ENCODE peak calls at places on chromosomes 7 and 10, in five cellular contexts. O is GM12878, U is HepG2, V is SK-N-SH, G is K562. J is an unnamed sample.

GRCh38 chr7:91182819-91183405 is 81.3 kb upstream of the FZD1 start:
- DNase-seq in G (no peak), V (no peak), U (no peak), O (no peak), J (no peak)

GRCh38 chr7:27101188-27101905 is 1.1 kb downstream of the HOXA2 start:
- DNase-seq in V (peak; percentile 28), U (no peak), O (no peak), G (no peak), J (no peak)

GRCh38 chr7:155084021-155084420 is 13.9 kb downstream of the HTR5A start:
- DNase-seq in U (no peak), G (no peak), O (no peak), V (no peak), J (no peak)

GRCh38 chr10:91349381-91349780 is 60.8 kb upstream of the HECTD2 start:
- DNase-seq in V (no peak), O (no peak), U (no peak), G (no peak), J (no peak)

GRCh38 chr7:17580141-17580540 is 281.7 kb downstream of the AHR start:
- DNase-seq in V (no peak), O (no peak), G (no peak), U (no peak), J (no peak)

GRCh38 chr7:137996386-137996851 is 5.5 kb downstream of the CREB3L2 start:
- DNase-seq in O (no peak), V (peak; percentile 79), U (no peak), G (peak; percentile 87), J (no peak)

GRCh38 chr10:105837951-105838350 is 1196.9 kb downstream of the SORCS3 start:
- DNase-seq in G (no peak), O (peak; percentile 52), V (peak; percentile 10), U (peak; percentile 6), J (no peak)

GRCh38 chr7:151689196-151689971 is 169.7 kb upstream of the RHEB start:
- DNase-seq in O (no peak), G (no peak), V (no peak), U (no peak), J (no peak)

GRCh38 chr10:91992026-91992425 is 68.5 kb downstream of the BTAF1 start:
- DNase-seq in G (no peak), V (no peak), U (no peak), O (no peak), J (no peak)

GRCh38 chr10:62037166-62037831 is 135.8 kb downstream of the ARID5B start:
- DNase-seq in V (no peak), O (no peak), G (no peak), U (peak; percentile 79), J (no peak)

GRCh38 chr10:5355762-5356478 is 8.8 kb upstream of the UCN3 start:
- DNase-seq in U (no peak), V (no peak), G (no peak), O (no peak), J (no peak)

GRCh38 chr7:19377611-19378339 is 232.6 kb upstream of the FERD3L start:
- DNase-seq in V (peak; percentile 1), O (no peak), G (no peak), U (no peak), J (peak; percentile 23)

GRCh38 chr10:73898730-73899400 is 12.1 kb upstream of the PLAU start:
- DNase-seq in O (no peak), V (no peak), G (no peak), U (no peak), J (no peak)

GRCh38 chr10:35195361-35196306 is 69.0 kb downstream of the CREM start:
- DNase-seq in V (peak; percentile 70), O (peak; percentile 83), U (peak; percentile 78), G (peak; percentile 88), J (peak; percentile 35)

GRCh38 chr7:40220421-40220911 is 85.7 kb downstream of the SUGCT start:
- DNase-seq in O (no peak), G (no peak), U (no peak), V (no peak), J (no peak)

GRCh38 chr7:27994639-27995038 is 186.0 kb downstream of the JAZF1 start:
- DNase-seq in U (no peak), G (no peak), O (no peak), V (peak; percentile 34), J (peak; percentile 38)

GRCh38 chr7:157916946-157917670 is 580.3 kb downstream of the DNAJB6 start:
- DNase-seq in O (no peak), V (no peak), U (no peak), G (no peak), J (no peak)

GRCh38 chr10:20903635-20904390 is 6.7 kb upstream of the NEBL start:
- DNase-seq in O (no peak), V (no peak), U (no peak), G (no peak), J (no peak)

GRCh38 chr10:77253037-77253436 is 384.6 kb downstream of the KCNMA1 start:
- DNase-seq in U (no peak), V (no peak), O (no peak), G (no peak), J (no peak)

GRCh38 chr10:15166325-15166724 is 2.2 kb downstream of the NMT2 start:
- DNase-seq in V (no peak), U (no peak), G (no peak), O (no peak), J (no peak)

GRCh38 chr7:77684030-77684429 is 12.2 kb upstream of the RSBN1L start:
- DNase-seq in G (no peak), O (no peak), V (no peak), U (no peak), J (no peak)

GRCh38 chr10:62766383-62766782 is 38.1 kb upstream of the ADO start:
- DNase-seq in G (no peak), O (no peak), U (no peak), V (no peak), J (no peak)

GRCh38 chr7:11505471-11505870 is 326.5 kb downstream of the THSD7A start:
- DNase-seq in O (no peak), U (no peak), V (no peak), G (no peak), J (no peak)

GRCh38 chr7:139358541-139359365 is 941 bp upstream of the LUC7L2 start:
- DNase-seq in G (peak; percentile 72), U (no peak), O (no peak), V (peak; percentile 68), J (peak; percentile 30)

GRCh38 chr7:76077435-76077834 is 29.5 kb downstream of the MDH2 start:
- DNase-seq in V (no peak), G (no peak), U (no peak), O (no peak), J (no peak)

GRCh38 chr10:137031-137430 is 1.8 kb downstream of the ZMYND11 start:
- DNase-seq in V (peak; percentile 41), O (no peak), G (peak; percentile 47), U (peak; percentile 67), J (peak; percentile 51)

GRCh38 chr10:810351-810846 is 120.9 kb upstream of the DIP2C start:
- DNase-seq in O (no peak), U (no peak), G (peak; percentile 26), V (peak; percentile 71), J (peak; percentile 37)

GRCh38 chr7:2936301-2936700 is 92.2 kb upstream of the GNA12 start:
- DNase-seq in V (peak; percentile 11), G (no peak), U (no peak), O (no peak), J (no peak)

GRCh38 chr7:132456418-132456817 is 119.9 kb downstream of the PLXNA4 start:
- DNase-seq in O (no peak), V (peak; percentile 82), G (peak; percentile 17), U (no peak), J (no peak)

GRCh38 chr7:66894463-66895080 is 26.5 kb upstream of the TMEM248 start:
- DNase-seq in V (no peak), O (no peak), U (no peak), G (peak; percentile 37), J (no peak)

GRCh38 chr7:831596-832291 is 532 bp upstream of the SUN1 start:
- DNase-seq in U (peak; percentile 35), V (no peak), G (peak; percentile 73), O (peak; percentile 64), J (peak; percentile 40)

GRCh38 chr10:103968441-103969391 is 1.8 kb downstream of the SLK start:
- DNase-seq in O (no peak), U (no peak), G (no peak), V (no peak), J (no peak)
- TF ChIP-seq FOXM1 in O (no peak), U (no peak), G (no peak), V (no peak), J (no peak)

GRCh38 chr10:98312816-98313215 is 44.8 kb upstream of the LOXL4 start:
- DNase-seq in V (no peak), U (no peak), O (no peak), G (no peak), J (no peak)
- TF ChIP-seq FOXM1 in V (no peak), U (no peak), O (no peak), G (no peak), J (no peak)

DNA sequence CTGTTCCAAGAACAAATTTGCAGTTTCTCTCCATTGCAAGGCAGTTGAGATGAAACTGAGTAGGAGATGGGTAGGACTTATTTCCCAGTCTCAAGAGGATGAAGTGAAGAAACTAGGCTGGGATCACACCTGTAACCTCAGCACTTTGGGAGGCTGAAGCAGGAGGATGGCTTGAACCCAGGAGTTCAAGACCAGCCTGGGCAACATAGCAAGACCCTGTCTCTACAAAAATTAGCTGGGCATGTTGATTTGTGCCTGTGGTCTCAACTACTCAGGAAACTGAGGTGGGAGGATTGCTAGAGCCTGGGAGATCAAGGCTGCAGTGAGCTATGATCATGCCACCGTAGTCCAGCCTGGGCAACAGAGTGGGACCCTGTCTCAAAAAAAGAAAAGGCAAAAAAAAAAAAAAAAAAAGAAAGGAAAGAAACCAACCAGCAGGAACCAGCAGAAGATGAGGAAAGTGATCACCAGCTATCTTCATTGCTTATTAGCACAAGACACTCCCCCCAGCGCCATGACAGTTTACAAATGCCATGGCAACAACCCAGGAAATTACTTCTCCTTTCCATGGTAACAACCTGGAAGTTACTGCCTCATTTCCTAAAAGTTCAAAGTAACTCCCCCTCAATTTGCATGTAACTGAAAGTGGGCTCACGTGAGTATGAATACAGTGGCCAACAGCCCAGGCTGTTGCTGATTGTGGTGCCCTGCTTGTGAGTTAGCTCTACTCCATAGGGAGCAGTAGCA is 18.3 kb upstream of the ST8SIA6 start:
- DNase-seq in O (no peak), V (no peak), G (peak; percentile 82), U (no peak), J (no peak)
- TF ChIP-seq FOXM1 in O (no peak), V (no peak), G (no peak), U (no peak), J (no peak)

DNA sequence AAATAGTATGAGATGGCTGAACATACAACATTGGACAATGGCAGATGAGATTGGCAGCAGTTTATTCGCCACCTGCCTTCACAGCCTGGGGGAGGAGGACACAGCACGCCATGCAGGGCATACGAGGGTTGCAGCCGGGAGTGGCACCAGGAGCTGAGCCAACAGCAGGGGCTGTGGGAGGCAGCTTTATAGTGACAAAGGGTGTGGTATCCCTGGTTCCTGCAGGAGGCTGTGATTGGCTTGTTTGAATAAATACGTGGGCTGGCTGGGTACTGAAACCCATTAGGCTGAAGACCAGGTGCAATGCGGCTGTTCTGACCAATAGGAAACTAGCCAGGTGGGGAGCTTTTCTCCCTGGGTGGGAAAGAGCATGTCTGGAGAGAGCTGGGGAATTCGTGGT is 68.9 kb upstream of the LEP start:
- DNase-seq in U (no peak), V (no peak), G (no peak), O (no peak), J (no peak)
- TF ChIP-seq FOXM1 in U (no peak), V (no peak), G (no peak), O (no peak), J (no peak)

J was measured in HEK293T.